ENCODE peak calls at places on chromosome 1, in four cellular contexts. One of them, this sample, is unnamed.

GRCh38 chr1:28343405-28343804 is 14.6 kb downstream of the MED18 start:
- DNase-seq in activated T-cell treated with anti-CD3 and anti-CD28 coated beads for 1 hour: no peak
- DNase-seq in ascending aorta: no peak
- DNase-seq in tibial nerve: no peak
- DNase-seq in this sample: peak

GRCh38 chr1:30629501-30629900 is 93.9 kb downstream of the MATN1 start:
- DNase-seq in activated T-cell treated with anti-CD3 and anti-CD28 coated beads for 1 hour: no peak
- DNase-seq in tibial nerve: no peak
- DNase-seq in ascending aorta: no peak
- DNase-seq in this sample: no peak

GRCh38 chr1:91791103-91791502 is 94.8 kb downstream of the TGFBR3 start:
- DNase-seq in ascending aorta: no peak
- DNase-seq in activated T-cell treated with anti-CD3 and anti-CD28 coated beads for 1 hour: no peak
- DNase-seq in tibial nerve: no peak
- DNase-seq in this sample: no peak

GRCh38 chr1:23343246-23344110 is 606 bp downstream of the HNRNPR start:
- DNase-seq in ascending aorta: no peak
- DNase-seq in tibial nerve: no peak
- DNase-seq in activated T-cell treated with anti-CD3 and anti-CD28 coated beads for 1 hour: peak
- DNase-seq in this sample: peak

GRCh38 chr1:167722152-167722869 is 529 bp downstream of the MPZL1 start:
- DNase-seq in ascending aorta: no peak
- DNase-seq in activated T-cell treated with anti-CD3 and anti-CD28 coated beads for 1 hour: peak
- DNase-seq in tibial nerve: no peak
- DNase-seq in this sample: peak

GRCh38 chr1:63797056-63797726 is 23.4 kb downstream of the ROR1 start:
- DNase-seq in activated T-cell treated with anti-CD3 and anti-CD28 coated beads for 1 hour: no peak
- DNase-seq in ascending aorta: no peak
- DNase-seq in tibial nerve: no peak
- DNase-seq in this sample: no peak

GRCh38 chr1:206769331-206769731 is 1.2 kb upstream of the IL19 start:
- DNase-seq in activated T-cell treated with anti-CD3 and anti-CD28 coated beads for 1 hour: peak
- DNase-seq in ascending aorta: no peak
- DNase-seq in tibial nerve: no peak
- DNase-seq in this sample: no peak

GRCh38 chr1:11053758-11054137 is 6.1 kb downstream of the SRM start:
- DNase-seq in ascending aorta: no peak
- DNase-seq in tibial nerve: no peak
- DNase-seq in activated T-cell treated with anti-CD3 and anti-CD28 coated beads for 1 hour: no peak
- DNase-seq in this sample: no peak

GRCh38 chr1:186775881-186776560 is 52.7 kb upstream of the PLA2G4A start:
- DNase-seq in activated T-cell treated with anti-CD3 and anti-CD28 coated beads for 1 hour: no peak
- DNase-seq in tibial nerve: no peak
- DNase-seq in ascending aorta: no peak
- DNase-seq in this sample: no peak

GRCh38 chr1:57578099-57578498 is 154.2 kb upstream of the DAB1 start:
- DNase-seq in ascending aorta: no peak
- DNase-seq in activated T-cell treated with anti-CD3 and anti-CD28 coated beads for 1 hour: no peak
- DNase-seq in tibial nerve: no peak
- DNase-seq in this sample: no peak

GRCh38 chr1:208977861-208978260 is 605.7 kb upstream of the CAMK1G start:
- DNase-seq in activated T-cell treated with anti-CD3 and anti-CD28 coated beads for 1 hour: no peak
- DNase-seq in tibial nerve: no peak
- DNase-seq in ascending aorta: no peak
- DNase-seq in this sample: peak

GRCh38 chr1:181448461-181448860 is 34.9 kb upstream of the CACNA1E start:
- DNase-seq in activated T-cell treated with anti-CD3 and anti-CD28 coated beads for 1 hour: no peak
- DNase-seq in tibial nerve: no peak
- DNase-seq in ascending aorta: no peak
- DNase-seq in this sample: no peak

GRCh38 chr1:184890539-184890973 is 83.8 kb downstream of the NIBAN1 start:
- DNase-seq in activated T-cell treated with anti-CD3 and anti-CD28 coated beads for 1 hour: no peak
- DNase-seq in ascending aorta: no peak
- DNase-seq in tibial nerve: no peak
- DNase-seq in this sample: no peak

GRCh38 chr1:18191037-18191867 is 83.7 kb downstream of the IGSF21 start:
- DNase-seq in ascending aorta: no peak
- DNase-seq in tibial nerve: no peak
- DNase-seq in activated T-cell treated with anti-CD3 and anti-CD28 coated beads for 1 hour: no peak
- DNase-seq in this sample: no peak

GRCh38 chr1:53362851-53363642 is 35.2 kb upstream of the LRP8 start:
- DNase-seq in activated T-cell treated with anti-CD3 and anti-CD28 coated beads for 1 hour: no peak
- DNase-seq in tibial nerve: no peak
- DNase-seq in ascending aorta: no peak
- DNase-seq in this sample: no peak

GRCh38 chr1:54614024-54614423 is 9.3 kb downstream of the FAM151A start:
- DNase-seq in activated T-cell treated with anti-CD3 and anti-CD28 coated beads for 1 hour: no peak
- DNase-seq in tibial nerve: no peak
- DNase-seq in ascending aorta: no peak
- DNase-seq in this sample: no peak

GRCh38 chr1:240611619-240612490 is at the start of gene GREM2:
- DNase-seq in activated T-cell treated with anti-CD3 and anti-CD28 coated beads for 1 hour: peak
- DNase-seq in tibial nerve: no peak
- DNase-seq in ascending aorta: no peak
- DNase-seq in this sample: peak